ENCODE peak calls at places on chromosomes 7 and 10, in four cellular contexts. X is pancreas, V is AG09309, O is stomach. Q is an unnamed sample.

GRCh38 chr7:151060416-151061234 is 1.2 kb downstream of the SLC4A2 start:
- DNase-seq in X (no peak), V (no peak), O (peak), Q (no peak)

GRCh38 chr10:31652038-31652437 is 276.6 kb downstream of the ARHGAP12 start:
- DNase-seq in X (no peak), V (no peak), O (no peak), Q (no peak)

GRCh38 chr7:18038391-18038790 is 10.7 kb upstream of the PRPS1L1 start:
- DNase-seq in X (no peak), V (no peak), O (no peak), Q (no peak)

GRCh38 chr10:110162749-110163148 is 44.7 kb upstream of the MXI1 start:
- DNase-seq in X (no peak), V (no peak), O (no peak), Q (no peak)

GRCh38 chr7:92527300-92528187 is 776 bp downstream of the PEX1 start:
- DNase-seq in X (peak), V (no peak), O (peak), Q (no peak)

GRCh38 chr7:102967798-102968197 is 55.0 kb downstream of the LRRC17 start:
- DNase-seq in X (no peak), V (no peak), O (no peak), Q (peak)

GRCh38 chr10:78371118-78371517 is 337.5 kb downstream of the RPS24 start:
- DNase-seq in X (no peak), V (no peak), O (no peak), Q (no peak)

GRCh38 chr10:125991009-125991788 is 94.8 kb downstream of the FANK1 start:
- DNase-seq in X (no peak), V (no peak), O (no peak), Q (no peak)

GRCh38 chr7:22364910-22365309 is 8.0 kb upstream of the RAPGEF5 start:
- DNase-seq in X (no peak), V (no peak), O (no peak), Q (no peak)

GRCh38 chr10:75016290-75016689 is 95.2 kb upstream of the SAMD8 start:
- DNase-seq in X (no peak), V (no peak), O (no peak), Q (no peak)

GRCh38 chr10:4246881-4247358 is 461.9 kb upstream of the KLF6 start:
- DNase-seq in X (no peak), V (peak), O (no peak), Q (no peak)

GRCh38 chr10:17175551-17175950 is 25.9 kb downstream of the TRDMT1 start:
- DNase-seq in X (no peak), V (no peak), O (no peak), Q (no peak)

GRCh38 chr7:51226916-51227535 is 89.6 kb downstream of the COBL start:
- DNase-seq in X (no peak), V (no peak), O (no peak), Q (no peak)

GRCh38 chr7:158530800-158531609 is 56.6 kb downstream of the PTPRN2 start:
- DNase-seq in X (no peak), V (no peak), O (no peak), Q (no peak)

DNA sequence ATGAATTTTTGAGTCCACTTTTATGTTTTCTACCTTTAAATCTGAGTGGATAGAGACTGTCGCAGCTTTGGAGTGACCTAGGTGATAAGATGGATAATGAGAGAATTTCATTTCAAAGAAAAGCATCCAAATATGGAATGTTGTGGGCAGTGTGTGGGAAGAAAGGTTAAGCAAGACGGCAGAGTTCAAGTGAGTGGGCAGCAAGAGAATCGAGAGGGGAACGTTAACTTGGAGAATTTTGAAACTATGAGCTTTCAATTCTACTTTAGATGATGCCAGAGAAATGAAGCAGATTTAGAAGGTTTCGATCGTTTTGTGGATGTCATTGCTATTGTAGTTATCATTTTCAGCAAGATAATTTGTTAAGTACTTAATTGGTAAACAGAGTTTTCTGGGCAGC is 73.0 kb downstream of the XRCC2 start:
- DNase-seq in X (no peak), V (no peak), O (no peak), Q (no peak)
- H3K4me3 ChIP-seq in X (no peak), V (no peak), O (no peak), Q (no peak)

GRCh38 chr10:5638494-5638893 is 27.9 kb downstream of the ASB13 start:
- DNase-seq in X (peak), V (no peak), O (no peak), Q (no peak)
- TF ChIP-seq CTCF in X (no peak), V (no peak), O (no peak), Q (no peak)

GRCh38 chr10:73641272-73642060 is at the start of gene MYOZ1:
- DNase-seq in X (no peak), V (peak), O (no peak), Q (no peak)
- H3K4me3 ChIP-seq in X (no peak), V (no peak), O (no peak), Q (no peak)

GRCh38 chr10:66218258-66218657 is 707.6 kb upstream of the LRRTM3 start:
- DNase-seq in X (no peak), V (no peak), O (no peak), Q (no peak)

GRCh38 chr10:66218981-66219587 is 706.8 kb upstream of the LRRTM3 start:
- DNase-seq in X (no peak), V (no peak), O (no peak), Q (no peak)

GRCh38 chr10:66215921-66216320 is 709.9 kb upstream of the LRRTM3 start:
- DNase-seq in X (no peak), V (no peak), O (no peak), Q (no peak)

GRCh38 chr10:66209025-66209424 is 716.8 kb upstream of the LRRTM3 start:
- DNase-seq in X (no peak), V (no peak), O (no peak), Q (no peak)

GRCh38 chr10:66215005-66215404 is 710.8 kb upstream of the LRRTM3 start:
- DNase-seq in X (no peak), V (no peak), O (no peak), Q (no peak)
- TF ChIP-seq CTCF in X (no peak), V (no peak), O (no peak), Q (peak)

DNA sequence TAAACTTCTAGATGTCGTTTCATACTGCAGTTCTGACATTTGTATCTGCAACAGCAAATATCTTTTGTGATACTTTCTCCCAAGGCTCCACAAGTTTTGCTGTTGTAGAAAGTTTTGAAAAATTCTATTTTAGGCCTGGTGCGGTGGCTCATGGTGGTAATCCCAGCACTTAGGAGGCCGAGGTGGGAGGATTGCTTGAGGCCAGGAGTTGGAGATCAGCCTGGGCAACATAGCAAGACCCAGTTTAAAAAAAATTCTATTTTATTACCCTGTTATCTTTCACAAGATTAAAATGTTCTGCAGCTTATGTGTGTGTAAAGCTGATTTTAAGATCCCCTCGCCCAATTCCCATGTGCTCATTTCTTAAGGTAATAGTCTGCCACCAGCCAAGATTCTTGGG is 1.4 kb downstream of the SND1 start:
- DNase-seq in X (no peak), V (no peak), O (no peak), Q (no peak)
- H3K4me3 ChIP-seq in X (peak), V (peak), O (peak), Q (peak)

DNA sequence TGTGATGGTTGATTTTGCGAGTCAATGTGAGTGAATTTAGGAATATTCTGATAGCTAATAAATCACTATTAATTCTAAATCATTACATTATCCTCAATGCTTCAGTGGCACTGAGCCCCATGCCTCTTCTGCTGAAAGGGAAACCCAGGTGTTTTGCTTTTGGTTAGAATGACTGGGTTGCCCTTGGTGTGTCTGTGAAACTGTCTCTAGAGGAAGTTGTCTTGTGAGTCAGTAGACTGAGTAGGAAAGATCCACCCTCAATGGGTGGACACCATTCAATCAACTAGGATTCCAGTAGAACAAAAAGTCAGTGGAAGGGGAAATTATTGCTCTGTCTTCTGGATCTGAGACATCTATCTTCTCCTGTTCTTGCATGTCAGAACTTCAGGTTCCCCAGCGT is 472.4 kb downstream of the ANKRD7 start:
- DNase-seq in X (no peak), V (no peak), O (no peak), Q (no peak)
- TF ChIP-seq CTCF in X (no peak), V (no peak), O (no peak), Q (no peak)

GRCh38 chr10:55631071-55631654 is 729.9 kb downstream of the ZWINT start:
- DNase-seq in X (peak), V (no peak), O (peak), Q (no peak)

GRCh38 chr10:55627526-55628170 is 733.4 kb downstream of the ZWINT start:
- DNase-seq in X (no peak), V (no peak), O (no peak), Q (no peak)

GRCh38 chr10:55629792-55630490 is 731.1 kb downstream of the ZWINT start:
- DNase-seq in X (peak), V (no peak), O (peak), Q (peak)

GRCh38 chr10:55630491-55631056 is 730.5 kb downstream of the ZWINT start:
- DNase-seq in X (peak), V (no peak), O (no peak), Q (no peak)

GRCh38 chr10:55628260-55628701 is 732.8 kb downstream of the ZWINT start:
- DNase-seq in X (no peak), V (no peak), O (peak), Q (no peak)
- H3K4me3 ChIP-seq in X (no peak), V (no peak), O (peak), Q (no peak)

GRCh38 chr10:102670871-102671434 is 26.7 kb downstream of the TRIM8 start:
- DNase-seq in X (peak), V (no peak), O (no peak), Q (no peak)
- TF ChIP-seq CTCF in X (no peak), V (no peak), O (no peak), Q (no peak)

GRCh38 chr10:26739087-26739631 is 41.7 kb downstream of the PDSS1 start:
- DNase-seq in X (no peak), V (no peak), O (no peak), Q (no peak)

GRCh38 chr10:26735435-26735834 is 37.9 kb downstream of the PDSS1 start:
- DNase-seq in X (no peak), V (no peak), O (no peak), Q (no peak)

GRCh38 chr10:26738354-26738753 is 40.9 kb downstream of the PDSS1 start:
- DNase-seq in X (no peak), V (no peak), O (no peak), Q (no peak)

GRCh38 chr10:26741368-26741767 is 43.9 kb downstream of the PDSS1 start:
- DNase-seq in X (no peak), V (no peak), O (no peak), Q (no peak)

DNA sequence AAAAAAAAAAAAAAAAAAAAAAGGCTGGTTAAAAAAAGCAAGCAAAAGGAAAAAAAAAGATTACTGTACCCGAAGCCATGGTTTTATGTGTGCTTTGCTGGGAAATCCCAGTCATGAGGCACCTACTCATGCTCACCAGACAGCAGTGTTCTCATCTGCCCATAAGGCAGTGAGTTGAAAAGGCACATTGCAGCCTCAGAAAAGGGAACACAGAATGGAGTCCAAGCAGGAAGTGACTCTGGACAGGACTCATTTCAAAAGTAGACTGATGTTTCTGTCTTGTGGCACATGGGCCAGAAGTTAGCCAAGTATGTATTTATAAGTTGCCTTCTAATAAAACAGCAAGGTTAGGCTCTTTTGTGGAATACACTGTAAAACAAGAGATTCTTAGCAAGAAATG is 40.2 kb downstream of the PDSS1 start:
- DNase-seq in X (no peak), V (peak), O (no peak), Q (peak)
- H3K4me3 ChIP-seq in X (no peak), V (no peak), O (no peak), Q (no peak)

DNA sequence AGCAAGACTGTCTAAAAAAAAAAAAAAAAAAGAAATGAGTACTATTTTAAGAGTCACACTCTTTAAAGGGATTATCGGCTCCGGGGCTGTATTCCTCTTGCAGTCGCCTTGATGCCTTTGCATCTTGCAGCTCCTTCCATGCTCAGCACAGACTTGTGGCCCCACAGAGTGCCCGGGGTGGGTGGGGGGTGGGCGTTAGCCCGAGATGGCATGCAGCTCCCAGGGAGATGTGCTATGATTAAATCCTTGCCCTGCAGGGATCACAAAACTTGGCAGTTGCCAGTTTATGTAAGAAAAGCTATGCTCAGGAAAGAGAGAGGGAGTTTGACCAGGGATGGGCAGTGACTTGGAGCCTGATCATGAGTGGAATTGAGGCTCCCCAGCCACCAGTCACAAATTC is 81.9 kb downstream of the CCDC3 start:
- DNase-seq in X (no peak), V (no peak), O (no peak), Q (no peak)
- TF ChIP-seq CTCF in X (no peak), V (no peak), O (no peak), Q (no peak)

Q was measured in epithelial cell of proximal tubule.